ENCODE peak calls at places on chromosome 20, in four cellular contexts. One of them, this sample, is unnamed.

GRCh38 chr20:24492031-24492607 is 22.7 kb downstream of the SYNDIG1 start:
- DNase-seq in HFFc6: no peak
- DNase-seq in HEK293T: no peak
- DNase-seq in neural progenitor cell: peak; percentile 69
- DNase-seq in this sample: no peak

GRCh38 chr20:57627972-57628650 is 7.9 kb upstream of the ZBP1 start:
- DNase-seq in HFFc6: peak; percentile 13
- DNase-seq in HEK293T: no peak
- DNase-seq in neural progenitor cell: no peak
- DNase-seq in this sample: no peak

GRCh38 chr20:46512943-46513844 is at the start of gene ZNF334:
- DNase-seq in HEK293T: no peak
- DNase-seq in HFFc6: peak; percentile 0
- DNase-seq in neural progenitor cell: peak; percentile 85
- DNase-seq in this sample: peak; percentile 63

GRCh38 chr20:11195899-11196558 is 522.2 kb upstream of the JAG1 start:
- DNase-seq in HEK293T: no peak
- DNase-seq in neural progenitor cell: no peak
- DNase-seq in HFFc6: peak; percentile 34
- DNase-seq in this sample: no peak

GRCh38 chr20:5096463-5096862 is 23.3 kb downstream of the PCNA start:
- DNase-seq in HEK293T: no peak
- DNase-seq in HFFc6: no peak
- DNase-seq in neural progenitor cell: no peak
- DNase-seq in this sample: no peak

GRCh38 chr20:32067234-32067821 is 15.3 kb downstream of the HCK start:
- DNase-seq in HFFc6: peak; percentile 96
- DNase-seq in HEK293T: no peak
- DNase-seq in neural progenitor cell: no peak
- DNase-seq in this sample: no peak

GRCh38 chr20:17613328-17614175 is 43.7 kb downstream of the DSTN start:
- DNase-seq in neural progenitor cell: no peak
- DNase-seq in HEK293T: no peak
- DNase-seq in HFFc6: no peak
- DNase-seq in this sample: no peak

GRCh38 chr20:61057313-61058171 is 194.5 kb upstream of the CDH4 start:
- DNase-seq in HFFc6: no peak
- DNase-seq in neural progenitor cell: no peak
- DNase-seq in HEK293T: no peak
- DNase-seq in this sample: no peak

GRCh38 chr20:11260611-11261010 is 586.8 kb upstream of the JAG1 start:
- DNase-seq in HEK293T: no peak
- DNase-seq in HFFc6: no peak
- DNase-seq in neural progenitor cell: no peak
- DNase-seq in this sample: no peak

GRCh38 chr20:48781634-48782033 is 46.2 kb downstream of the PREX1 start:
- DNase-seq in HEK293T: no peak
- DNase-seq in neural progenitor cell: no peak
- DNase-seq in HFFc6: no peak
- DNase-seq in this sample: no peak

GRCh38 chr20:10505320-10506226 is 70.5 kb downstream of the SLX4IP start:
- DNase-seq in neural progenitor cell: no peak
- DNase-seq in HEK293T: no peak
- DNase-seq in HFFc6: no peak
- DNase-seq in this sample: no peak

GRCh38 chr20:63163596-63164560 is 52.1 kb downstream of the YTHDF1 start:
- DNase-seq in HFFc6: no peak
- DNase-seq in neural progenitor cell: peak; percentile 74
- DNase-seq in HEK293T: no peak
- DNase-seq in this sample: no peak

GRCh38 chr20:37994512-37994911 is 38.7 kb downstream of the TTI1 start:
- DNase-seq in HEK293T: no peak
- DNase-seq in HFFc6: no peak
- DNase-seq in neural progenitor cell: no peak
- DNase-seq in this sample: no peak

GRCh38 chr20:58078741-58079522 is 149.5 kb downstream of the ANKRD60 start:
- DNase-seq in neural progenitor cell: no peak
- DNase-seq in HFFc6: peak; percentile 37
- DNase-seq in HEK293T: no peak
- DNase-seq in this sample: no peak